ENCODE peak calls at places on chromosomes 1 and 21, in five cellular contexts. One of them, this sample, is unnamed.

GRCh38 chr1:40161888-40162397 is 756 bp downstream of the RLF start:
- DNase-seq in NCI-H1105: peak
- DNase-seq in activated T-cell treated with anti-CD3 and anti-CD28 coated beads for 1 hour: peak
- DNase-seq in heart right ventricle: no peak
- DNase-seq in Ammon's horn: no peak
- DNase-seq in this sample: no peak

GRCh38 chr1:162674018-162674608 is 41.8 kb downstream of the DDR2 start:
- DNase-seq in activated T-cell treated with anti-CD3 and anti-CD28 coated beads for 1 hour: no peak
- DNase-seq in Ammon's horn: peak
- DNase-seq in NCI-H1105: no peak
- DNase-seq in heart right ventricle: no peak
- DNase-seq in this sample: no peak

GRCh38 chr1:24361811-24362210 is 42.7 kb downstream of the GRHL3 start:
- DNase-seq in activated T-cell treated with anti-CD3 and anti-CD28 coated beads for 1 hour: no peak
- DNase-seq in Ammon's horn: no peak
- DNase-seq in NCI-H1105: no peak
- DNase-seq in heart right ventricle: no peak
- DNase-seq in this sample: no peak

GRCh38 chr1:231392380-231393131 is 29.5 kb downstream of the EGLN1 start:
- DNase-seq in NCI-H1105: no peak
- DNase-seq in heart right ventricle: no peak
- DNase-seq in activated T-cell treated with anti-CD3 and anti-CD28 coated beads for 1 hour: no peak
- DNase-seq in Ammon's horn: no peak
- DNase-seq in this sample: no peak

GRCh38 chr1:63782982-63783381 is 9.2 kb downstream of the ROR1 start:
- DNase-seq in heart right ventricle: no peak
- DNase-seq in NCI-H1105: no peak
- DNase-seq in Ammon's horn: no peak
- DNase-seq in activated T-cell treated with anti-CD3 and anti-CD28 coated beads for 1 hour: no peak
- DNase-seq in this sample: no peak

GRCh38 chr1:230465701-230466100 is 39.6 kb upstream of the PGBD5 start:
- DNase-seq in NCI-H1105: peak
- DNase-seq in Ammon's horn: peak
- DNase-seq in activated T-cell treated with anti-CD3 and anti-CD28 coated beads for 1 hour: no peak
- DNase-seq in heart right ventricle: no peak
- DNase-seq in this sample: no peak

GRCh38 chr21:43691801-43692200 is 27.1 kb upstream of the PDXK start:
- DNase-seq in activated T-cell treated with anti-CD3 and anti-CD28 coated beads for 1 hour: no peak
- DNase-seq in NCI-H1105: no peak
- DNase-seq in Ammon's horn: no peak
- DNase-seq in heart right ventricle: no peak
- DNase-seq in this sample: no peak

GRCh38 chr1:30525980-30526651 is 197.3 kb downstream of the MATN1 start:
- DNase-seq in activated T-cell treated with anti-CD3 and anti-CD28 coated beads for 1 hour: no peak
- DNase-seq in Ammon's horn: no peak
- DNase-seq in heart right ventricle: peak
- DNase-seq in NCI-H1105: no peak
- DNase-seq in this sample: no peak

GRCh38 chr1:12049625-12050024 is 13.5 kb upstream of the TNFRSF8 start:
- DNase-seq in NCI-H1105: no peak
- DNase-seq in activated T-cell treated with anti-CD3 and anti-CD28 coated beads for 1 hour: no peak
- DNase-seq in heart right ventricle: no peak
- DNase-seq in Ammon's horn: no peak
- DNase-seq in this sample: peak

GRCh38 chr1:192977089-192977706 is 82.0 kb downstream of the UCHL5 start:
- DNase-seq in activated T-cell treated with anti-CD3 and anti-CD28 coated beads for 1 hour: no peak
- DNase-seq in NCI-H1105: peak
- DNase-seq in heart right ventricle: no peak
- DNase-seq in Ammon's horn: no peak
- DNase-seq in this sample: peak

GRCh38 chr1:219465247-219466093 is 147.4 kb downstream of the ZC3H11B start:
- DNase-seq in Ammon's horn: no peak
- DNase-seq in heart right ventricle: no peak
- DNase-seq in NCI-H1105: no peak
- DNase-seq in activated T-cell treated with anti-CD3 and anti-CD28 coated beads for 1 hour: no peak
- DNase-seq in this sample: no peak

GRCh38 chr1:156809711-156810366 is 6.8 kb downstream of the SH2D2A start:
- DNase-seq in NCI-H1105: no peak
- DNase-seq in Ammon's horn: no peak
- DNase-seq in activated T-cell treated with anti-CD3 and anti-CD28 coated beads for 1 hour: no peak
- DNase-seq in heart right ventricle: no peak
- DNase-seq in this sample: no peak

GRCh38 chr1:16984717-16985116 is 4.3 kb upstream of the MFAP2 start:
- DNase-seq in Ammon's horn: no peak
- DNase-seq in NCI-H1105: no peak
- DNase-seq in heart right ventricle: peak
- DNase-seq in activated T-cell treated with anti-CD3 and anti-CD28 coated beads for 1 hour: no peak
- DNase-seq in this sample: no peak

GRCh38 chr1:147673816-147674215 is 3.5 kb upstream of the ACP6 start:
- DNase-seq in heart right ventricle: no peak
- DNase-seq in activated T-cell treated with anti-CD3 and anti-CD28 coated beads for 1 hour: no peak
- DNase-seq in Ammon's horn: no peak
- DNase-seq in NCI-H1105: no peak
- DNase-seq in this sample: no peak

GRCh38 chr1:111412839-111413238 is 14.7 kb downstream of the OVGP1 start:
- DNase-seq in Ammon's horn: no peak
- DNase-seq in NCI-H1105: no peak
- DNase-seq in heart right ventricle: no peak
- DNase-seq in activated T-cell treated with anti-CD3 and anti-CD28 coated beads for 1 hour: no peak
- DNase-seq in this sample: no peak

GRCh38 chr1:94120591-94120901 is 402 bp downstream of the ABCA4 start:
- DNase-seq in Ammon's horn: no peak
- DNase-seq in NCI-H1105: no peak
- DNase-seq in heart right ventricle: no peak
- DNase-seq in activated T-cell treated with anti-CD3 and anti-CD28 coated beads for 1 hour: no peak
- DNase-seq in this sample: no peak

GRCh38 chr1:119373465-119373864 is 4.9 kb downstream of the HAO2 start:
- DNase-seq in heart right ventricle: no peak
- DNase-seq in NCI-H1105: no peak
- DNase-seq in activated T-cell treated with anti-CD3 and anti-CD28 coated beads for 1 hour: no peak
- DNase-seq in Ammon's horn: no peak
- DNase-seq in this sample: no peak

GRCh38 chr1:11158720-11159321 is 30.3 kb upstream of the ANGPTL7 start:
- DNase-seq in Ammon's horn: no peak
- DNase-seq in heart right ventricle: no peak
- DNase-seq in NCI-H1105: no peak
- DNase-seq in activated T-cell treated with anti-CD3 and anti-CD28 coated beads for 1 hour: no peak
- DNase-seq in this sample: no peak

GRCh38 chr1:240608707-240609106 is 3.2 kb downstream of the GREM2 start:
- DNase-seq in NCI-H1105: no peak
- DNase-seq in Ammon's horn: no peak
- DNase-seq in heart right ventricle: no peak
- DNase-seq in activated T-cell treated with anti-CD3 and anti-CD28 coated beads for 1 hour: no peak
- DNase-seq in this sample: no peak

GRCh38 chr1:20198918-20199317 is 12.6 kb upstream of the PLA2G2C start:
- DNase-seq in NCI-H1105: no peak
- DNase-seq in activated T-cell treated with anti-CD3 and anti-CD28 coated beads for 1 hour: no peak
- DNase-seq in Ammon's horn: no peak
- DNase-seq in heart right ventricle: no peak
- DNase-seq in this sample: no peak

GRCh38 chr1:216207154-216207553 is 216.1 kb downstream of the USH2A start:
- DNase-seq in activated T-cell treated with anti-CD3 and anti-CD28 coated beads for 1 hour: no peak
- DNase-seq in Ammon's horn: no peak
- DNase-seq in NCI-H1105: no peak
- DNase-seq in heart right ventricle: no peak
- DNase-seq in this sample: no peak

GRCh38 chr1:175131100-175131499 is 61.5 kb downstream of the KIAA0040 start:
- DNase-seq in activated T-cell treated with anti-CD3 and anti-CD28 coated beads for 1 hour: no peak
- DNase-seq in NCI-H1105: no peak
- DNase-seq in Ammon's horn: no peak
- DNase-seq in heart right ventricle: no peak
- DNase-seq in this sample: no peak

GRCh38 chr1:6657138-6657537 is 32.5 kb downstream of the THAP3 start:
- DNase-seq in Ammon's horn: no peak
- DNase-seq in activated T-cell treated with anti-CD3 and anti-CD28 coated beads for 1 hour: no peak
- DNase-seq in NCI-H1105: no peak
- DNase-seq in heart right ventricle: no peak
- DNase-seq in this sample: no peak

GRCh38 chr1:25030674-25031589 is 100.9 kb upstream of the RUNX3 start:
- DNase-seq in heart right ventricle: no peak
- DNase-seq in Ammon's horn: no peak
- DNase-seq in NCI-H1105: no peak
- DNase-seq in activated T-cell treated with anti-CD3 and anti-CD28 coated beads for 1 hour: peak
- DNase-seq in this sample: no peak

GRCh38 chr1:29454616-29455380 is 218.5 kb downstream of the PTPRU start:
- DNase-seq in activated T-cell treated with anti-CD3 and anti-CD28 coated beads for 1 hour: no peak
- DNase-seq in Ammon's horn: no peak
- DNase-seq in heart right ventricle: no peak
- DNase-seq in NCI-H1105: no peak
- DNase-seq in this sample: no peak

GRCh38 chr1:18557621-18558465 is 72.8 kb upstream of the PAX7 start:
- DNase-seq in NCI-H1105: peak
- DNase-seq in activated T-cell treated with anti-CD3 and anti-CD28 coated beads for 1 hour: no peak
- DNase-seq in heart right ventricle: no peak
- DNase-seq in Ammon's horn: peak
- DNase-seq in this sample: peak

GRCh38 chr1:160522622-160523345 is at the start of gene SLAMF6:
- DNase-seq in activated T-cell treated with anti-CD3 and anti-CD28 coated beads for 1 hour: peak
- DNase-seq in Ammon's horn: no peak
- DNase-seq in NCI-H1105: no peak
- DNase-seq in heart right ventricle: no peak
- DNase-seq in this sample: no peak

GRCh38 chr1:172845371-172845770 is 186.5 kb downstream of the FASLG start:
- DNase-seq in heart right ventricle: no peak
- DNase-seq in Ammon's horn: no peak
- DNase-seq in activated T-cell treated with anti-CD3 and anti-CD28 coated beads for 1 hour: peak
- DNase-seq in NCI-H1105: no peak
- DNase-seq in this sample: no peak

GRCh38 chr1:23593042-23593521 is 33.8 kb upstream of the ID3 start:
- DNase-seq in activated T-cell treated with anti-CD3 and anti-CD28 coated beads for 1 hour: no peak
- DNase-seq in Ammon's horn: no peak
- DNase-seq in NCI-H1105: peak
- DNase-seq in heart right ventricle: no peak
- DNase-seq in this sample: peak

GRCh38 chr1:231605389-231606100 is 21.0 kb upstream of the DISC1 start:
- DNase-seq in Ammon's horn: no peak
- DNase-seq in activated T-cell treated with anti-CD3 and anti-CD28 coated beads for 1 hour: no peak
- DNase-seq in NCI-H1105: no peak
- DNase-seq in heart right ventricle: no peak
- DNase-seq in this sample: no peak

GRCh38 chr1:183622884-183623785 is 12.4 kb downstream of the ARPC5 start:
- DNase-seq in NCI-H1105: peak
- DNase-seq in heart right ventricle: peak
- DNase-seq in Ammon's horn: peak
- DNase-seq in activated T-cell treated with anti-CD3 and anti-CD28 coated beads for 1 hour: peak
- DNase-seq in this sample: peak

GRCh38 chr1:2921970-2922686 is 99.1 kb upstream of the ACTRT2 start:
- DNase-seq in NCI-H1105: no peak
- DNase-seq in heart right ventricle: no peak
- DNase-seq in activated T-cell treated with anti-CD3 and anti-CD28 coated beads for 1 hour: peak
- DNase-seq in Ammon's horn: no peak
- DNase-seq in this sample: peak

GRCh38 chr1:14095001-14095400 is 395.0 kb downstream of the PRDM2 start:
- DNase-seq in NCI-H1105: peak
- DNase-seq in activated T-cell treated with anti-CD3 and anti-CD28 coated beads for 1 hour: no peak
- DNase-seq in Ammon's horn: no peak
- DNase-seq in heart right ventricle: no peak
- DNase-seq in this sample: peak

GRCh38 chr1:2073382-2074230 is 23.4 kb downstream of the PRKCZ start:
- DNase-seq in activated T-cell treated with anti-CD3 and anti-CD28 coated beads for 1 hour: no peak
- DNase-seq in heart right ventricle: no peak
- DNase-seq in NCI-H1105: no peak
- DNase-seq in Ammon's horn: peak
- DNase-seq in this sample: peak

GRCh38 chr1:842816-843215 is 80.9 kb upstream of the SAMD11 start:
- DNase-seq in Ammon's horn: no peak
- DNase-seq in NCI-H1105: no peak
- DNase-seq in heart right ventricle: no peak
- DNase-seq in activated T-cell treated with anti-CD3 and anti-CD28 coated beads for 1 hour: no peak
- DNase-seq in this sample: no peak

GRCh38 chr1:25131794-25132193 is 100.5 kb downstream of the SYF2 start:
- DNase-seq in NCI-H1105: no peak
- DNase-seq in Ammon's horn: peak
- DNase-seq in heart right ventricle: no peak
- DNase-seq in activated T-cell treated with anti-CD3 and anti-CD28 coated beads for 1 hour: no peak
- DNase-seq in this sample: no peak

GRCh38 chr1:38038836-38039235 is 7.8 kb downstream of the POU3F1 start:
- DNase-seq in NCI-H1105: no peak
- DNase-seq in heart right ventricle: no peak
- DNase-seq in Ammon's horn: no peak
- DNase-seq in activated T-cell treated with anti-CD3 and anti-CD28 coated beads for 1 hour: no peak
- DNase-seq in this sample: no peak

GRCh38 chr1:66445492-66446181 is 88.3 kb upstream of the SGIP1 start:
- DNase-seq in NCI-H1105: no peak
- DNase-seq in activated T-cell treated with anti-CD3 and anti-CD28 coated beads for 1 hour: peak
- DNase-seq in heart right ventricle: peak
- DNase-seq in Ammon's horn: peak
- DNase-seq in this sample: peak

GRCh38 chr1:77245724-77246294 is 26.6 kb upstream of the PIGK start:
- DNase-seq in Ammon's horn: no peak
- DNase-seq in NCI-H1105: no peak
- DNase-seq in heart right ventricle: no peak
- DNase-seq in activated T-cell treated with anti-CD3 and anti-CD28 coated beads for 1 hour: no peak
- DNase-seq in this sample: no peak